ENCODE peak calls at places on chromosomes 3 and 15, in four cellular contexts. L is pancreas, D is AG09309, K is chondrocyte. W is an unnamed sample.

GRCh38 chr15:63815796-63816533 is 17.8 kb downstream of the HERC1 start:
- DNase-seq in L (no peak), D (peak), K (no peak), W (no peak)

GRCh38 chr3:185153861-185154629 is 1.2 kb upstream of the C3orf70 start:
- DNase-seq in L (no peak), D (no peak), K (no peak), W (no peak)

GRCh38 chr3:115418583-115418982 is 204.7 kb upstream of the GAP43 start:
- DNase-seq in L (no peak), D (no peak), K (no peak), W (no peak)

GRCh38 chr3:98172621-98173020 is 6.1 kb downstream of the OR5H15 start:
- DNase-seq in L (no peak), D (no peak), K (no peak), W (no peak)

GRCh38 chr3:32947466-32948238 is 3.8 kb upstream of the CCR4 start:
- DNase-seq in L (peak), D (peak), K (no peak), W (peak)

GRCh38 chr3:15964605-15965061 is 166.9 kb upstream of the ANKRD28 start:
- DNase-seq in L (no peak), D (no peak), K (no peak), W (no peak)

GRCh38 chr3:157160652-157161480 is 919 bp upstream of the CCNL1 start:
- DNase-seq in L (peak), D (peak), K (no peak), W (peak)

GRCh38 chr15:76059320-76060097 is at the start of gene TMEM266:
- DNase-seq in L (peak), D (no peak), K (no peak), W (no peak)

GRCh38 chr3:7740458-7740857 is 761.2 kb upstream of the LMCD1 start:
- DNase-seq in L (no peak), D (no peak), K (no peak), W (no peak)

GRCh38 chr15:100256985-100257650 is 84.7 kb downstream of the ADAMTS17 start:
- DNase-seq in L (no peak), D (no peak), K (no peak), W (no peak)

GRCh38 chr3:180070925-180071324 is 34.2 kb upstream of the PEX5L start:
- DNase-seq in L (no peak), D (no peak), K (no peak), W (no peak)

GRCh38 chr3:30493912-30494311 is 112.5 kb upstream of the TGFBR2 start:
- DNase-seq in L (no peak), D (no peak), K (no peak), W (no peak)

GRCh38 chr3:137948400-137949072 is 61.4 kb upstream of the CLDN18 start:
- DNase-seq in L (no peak), D (no peak), K (no peak), W (no peak)

GRCh38 chr3:179615458-179616173 is 11.0 kb downstream of the NDUFB5 start:
- DNase-seq in L (no peak), D (no peak), K (no peak), W (no peak)

GRCh38 chr15:81301815-81302399 is 22.0 kb downstream of the STARD5 start:
- DNase-seq in L (no peak), D (no peak), K (no peak), W (no peak)

GRCh38 chr3:37686225-37686624 is 175.5 kb upstream of the CTDSPL start:
- DNase-seq in L (no peak), D (no peak), K (no peak), W (no peak)

GRCh38 chr15:95843241-95843851 is 487.2 kb upstream of the NR2F2 start:
- DNase-seq in L (no peak), D (peak), K (no peak), W (no peak)

GRCh38 chr3:129619726-129620162 is 13.3 kb upstream of the PLXND1 start:
- DNase-seq in L (peak), D (no peak), K (peak), W (no peak)

GRCh38 chr15:25735550-25736384 is 127.4 kb downstream of the ATP10A start:
- DNase-seq in L (no peak), D (no peak), K (no peak), W (no peak)

GRCh38 chr3:36175113-36175812 is 205.0 kb upstream of the STAC start:
- DNase-seq in L (no peak), D (no peak), K (no peak), W (no peak)

GRCh38 chr15:51793521-51793920 is 35.9 kb upstream of the TMOD3 start:
- DNase-seq in L (peak), D (no peak), K (no peak), W (no peak)

GRCh38 chr3:53171109-53171453 is 10.1 kb downstream of the PRKCD start:
- DNase-seq in L (no peak), D (no peak), K (no peak), W (no peak)

GRCh38 chr3:95120921-95121320 is 1058.1 kb downstream of the NSUN3 start:
- DNase-seq in L (no peak), D (no peak), K (no peak), W (no peak)

GRCh38 chr3:159340877-159341500 is 539.1 kb downstream of the MFSD1 start:
- DNase-seq in L (no peak), D (no peak), K (no peak), W (no peak)

GRCh38 chr3:197381371-197381770 is 83.0 kb upstream of the DLG1 start:
- DNase-seq in L (no peak), D (no peak), K (no peak), W (no peak)

GRCh38 chr15:32825219-32825618 is 107.4 kb downstream of the GREM1 start:
- DNase-seq in L (no peak), D (no peak), K (no peak), W (no peak)

DNA sequence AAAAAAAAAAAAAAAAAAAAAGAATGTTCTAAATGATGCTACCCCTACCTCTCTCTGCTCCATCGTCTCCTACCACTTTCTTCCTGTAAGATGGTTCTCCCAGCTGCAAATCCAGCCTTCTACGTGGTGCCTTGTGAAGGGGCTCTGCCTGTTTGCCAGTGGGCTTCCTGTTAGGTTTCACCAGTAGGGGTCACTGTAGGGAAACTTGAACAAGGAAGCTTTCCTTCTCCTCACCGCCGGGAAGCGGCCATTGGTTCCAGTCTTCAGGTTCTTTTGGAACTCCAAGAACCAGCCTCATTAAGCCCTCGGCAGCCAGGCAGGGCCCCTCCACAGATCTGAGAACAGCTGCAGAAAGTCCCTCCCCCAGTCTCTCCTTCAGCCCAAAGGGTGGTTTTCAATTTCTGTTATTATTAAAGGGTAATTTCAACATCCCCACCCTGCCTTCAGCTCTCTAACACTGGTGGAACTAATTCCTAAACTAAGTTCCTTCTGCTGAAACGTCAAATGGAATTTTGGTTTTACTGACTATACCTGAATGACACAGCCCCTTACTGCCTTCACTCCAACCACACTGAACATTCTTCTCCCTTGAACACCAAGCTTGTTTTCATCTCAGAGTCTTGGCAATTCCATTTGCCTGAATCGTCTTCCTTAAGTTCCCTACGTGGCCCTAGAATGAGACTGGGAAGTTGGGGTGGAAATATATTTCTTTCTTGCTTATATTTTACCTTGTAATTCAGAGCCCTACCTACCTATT is 13.5 kb downstream of the MCCC1 start:
- DNase-seq in L (no peak), D (no peak), K (no peak), W (no peak)
- TF ChIP-seq CTCF in L (peak), D (peak), K (peak), W (no peak)

DNA sequence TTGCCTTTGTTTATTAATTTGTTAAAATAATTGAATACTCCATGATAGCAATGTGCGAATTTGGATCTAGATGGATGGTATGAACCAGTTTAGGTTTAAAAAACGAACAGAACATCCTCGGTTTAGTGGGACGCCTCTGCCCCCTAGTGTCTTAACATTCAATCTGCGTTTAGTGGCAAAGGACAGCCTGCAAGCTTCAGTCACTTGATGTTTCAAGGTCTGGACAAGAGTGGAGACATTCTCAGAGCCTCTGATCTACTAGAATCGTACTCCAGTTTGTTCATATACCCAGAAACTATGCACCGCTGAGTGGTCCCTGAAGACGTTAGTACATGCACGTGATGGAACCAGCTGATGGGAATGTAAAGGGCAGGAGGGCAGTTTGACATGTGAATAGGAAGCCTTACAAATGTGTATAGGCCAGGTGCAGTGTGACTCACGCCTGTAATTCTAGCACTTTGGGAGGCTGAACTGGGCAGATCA is 17.8 kb upstream of the ATP13A4 start:
- DNase-seq in L (peak), D (peak), K (no peak), W (no peak)
- TF ChIP-seq CTCF in L (peak), D (peak), K (peak), W (peak)

GRCh38 chr3:155646554-155647189 is 98.2 kb downstream of the PLCH1 start:
- DNase-seq in L (no peak), D (no peak), K (no peak), W (no peak)

GRCh38 chr3:155647988-155648591 is 96.8 kb downstream of the PLCH1 start:
- DNase-seq in L (no peak), D (no peak), K (no peak), W (no peak)

GRCh38 chr3:155643581-155644165 is 101.2 kb downstream of the PLCH1 start:
- DNase-seq in L (no peak), D (no peak), K (no peak), W (no peak)

GRCh38 chr3:155647196-155647595 is 97.7 kb downstream of the PLCH1 start:
- DNase-seq in L (no peak), D (no peak), K (no peak), W (no peak)

GRCh38 chr3:155646128-155646527 is 98.7 kb downstream of the PLCH1 start:
- DNase-seq in L (no peak), D (no peak), K (no peak), W (no peak)
- TF ChIP-seq CTCF in L (no peak), D (no peak), K (no peak), W (no peak)

DNA sequence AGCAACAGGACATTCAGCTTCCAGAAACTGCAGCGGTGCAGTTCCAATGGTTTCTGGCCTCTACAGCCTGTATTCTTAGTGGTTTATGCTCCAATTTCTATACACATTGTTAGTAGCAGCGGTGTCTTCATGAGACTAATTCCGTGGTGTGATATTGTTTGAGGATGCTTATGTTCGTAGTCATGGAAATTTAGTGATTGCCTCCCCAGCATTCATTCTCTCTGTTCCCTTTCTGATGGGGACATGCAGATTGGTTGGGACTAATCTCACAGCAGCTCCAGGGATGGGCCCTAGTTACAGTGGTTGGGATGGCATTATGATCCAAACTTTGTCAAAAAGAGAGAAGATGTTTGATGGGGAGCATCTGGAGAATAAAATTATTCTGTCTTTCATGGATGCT is 208.6 kb downstream of the CD47 start:
- DNase-seq in L (no peak), D (no peak), K (no peak), W (no peak)
- TF ChIP-seq CTCF in L (no peak), D (no peak), K (no peak), W (no peak)